ENCODE peak calls at places on chromosomes 7 and 10, in six cellular contexts. W is IMR-90, C is neuronal stem cell, P is trophoblast cell, R is H9, L is H1. M is an unnamed sample. For H3K4me1, the result is how much of the 10 kb centered on the place peaks cover.

GRCh38 chr10:75111906-75112703 is 649 bp downstream of the SAMD8 start:
- DNase-seq in C (peak), W (peak), P (peak), R (peak), L (peak), M (peak)

GRCh38 chr10:25600651-25601050 is 333.4 kb upstream of the MYO3A start:
- DNase-seq in C (no peak), R (no peak), L (no peak), W (no peak), P (no peak), M (no peak)

GRCh38 chr10:131546086-131546810 is 234.7 kb upstream of the TCERG1L start:
- DNase-seq in C (no peak), R (peak), W (no peak), L (no peak), P (no peak), M (no peak)

GRCh38 chr10:79608505-79609375 is 2.0 kb upstream of the SFTPA1 start:
- DNase-seq in R (peak), P (peak), L (peak), W (peak), C (peak), M (peak)

GRCh38 chr10:115093776-115094361 is 704 bp downstream of the ATRNL1 start:
- DNase-seq in C (peak), L (peak), R (peak), P (peak), W (no peak), M (peak)

GRCh38 chr7:50531401-50531906 is 33.8 kb downstream of the DDC start:
- DNase-seq in P (peak), C (no peak), L (no peak), W (peak), R (no peak), M (no peak)

GRCh38 chr10:118332948-118333710 is 9.0 kb downstream of the FAM204A start:
- DNase-seq in R (no peak), P (no peak), W (peak), L (no peak), C (no peak), M (peak)

GRCh38 chr10:122181055-122181732 is 89.9 kb upstream of the BTBD16 start:
- DNase-seq in L (no peak), C (no peak), R (no peak), W (peak), P (no peak), M (peak)

GRCh38 chr7:46603780-46604725 is 683.0 kb upstream of the IGFBP3 start:
- DNase-seq in L (no peak), W (peak), C (no peak), P (peak), R (no peak), M (peak)

GRCh38 chr7:94179466-94179865 is 175.3 kb upstream of the BET1 start:
- DNase-seq in R (no peak), L (no peak), C (no peak), P (no peak), W (no peak), M (no peak)

GRCh38 chr10:133346413-133346812 is 760 bp upstream of the PRAP1 start:
- DNase-seq in R (peak), L (no peak), C (no peak), W (no peak), P (no peak), M (no peak)

GRCh38 chr10:124389613-124390361 is 28.9 kb downstream of the OAT start:
- DNase-seq in W (no peak), C (no peak), R (no peak), L (no peak), P (peak), M (no peak)

GRCh38 chr10:129386415-129387257 is 80.4 kb upstream of the MGMT start:
- DNase-seq in R (no peak), P (no peak), W (no peak), L (peak), C (no peak), M (no peak)

GRCh38 chr7:37728747-37729146 is 45.2 kb downstream of the GPR141 start:
- DNase-seq in L (no peak), R (no peak), C (no peak), W (no peak), P (peak), M (no peak)

GRCh38 chr7:77402818-77403217 is 13.3 kb downstream of the GSAP start:
- DNase-seq in W (no peak), C (no peak), P (no peak), L (no peak), R (no peak), M (no peak)

GRCh38 chr7:152126741-152127140 is 101.3 kb downstream of the GALNT11 start:
- DNase-seq in P (no peak), C (no peak), W (no peak), R (no peak), L (no peak), M (no peak)

GRCh38 chr10:111578076-111578475 is 501.2 kb downstream of the ADRA2A start:
- DNase-seq in P (no peak), C (no peak), W (no peak), L (no peak), R (no peak), M (no peak)

DNA sequence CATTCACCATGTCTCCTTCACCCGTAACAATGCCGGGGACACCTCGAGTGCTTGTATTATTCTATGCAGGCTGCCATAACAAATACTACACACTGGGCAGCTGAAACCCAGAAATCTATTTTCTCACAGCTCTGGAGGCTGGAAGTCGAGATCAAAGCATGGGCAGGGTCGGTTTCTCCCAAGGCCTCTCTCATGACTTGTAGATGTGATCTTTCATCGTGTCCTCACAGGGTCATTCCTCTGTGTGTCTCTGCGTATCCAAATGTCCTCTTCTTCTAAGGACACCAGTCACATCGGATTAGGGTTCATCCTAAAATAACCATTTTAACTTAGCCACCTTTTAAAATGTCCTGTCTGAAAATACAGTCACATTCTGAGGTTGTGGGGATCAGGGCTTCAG is 303.5 kb downstream of the KLF6 start:
- DNase-seq in W (no peak), R (no peak), L (no peak), C (no peak), P (no peak), M (no peak)
- H3K4me1 ChIP-seq in W (under half), R (under half), L (under half), C (under half), P (under half), M (under half)

GRCh38 chr10:30503700-30504462 is 69.9 kb downstream of the MAP3K8 start:
- DNase-seq in C (no peak), P (no peak), L (no peak), R (no peak), W (no peak), M (no peak)

GRCh38 chr10:30502266-30503058 is 68.5 kb downstream of the MAP3K8 start:
- DNase-seq in R (no peak), W (peak), P (peak), L (no peak), C (no peak), M (peak)

GRCh38 chr10:30500534-30500933 is 66.5 kb downstream of the MAP3K8 start:
- DNase-seq in C (no peak), P (no peak), W (no peak), L (no peak), R (no peak), M (no peak)

GRCh38 chr10:30499816-30500215 is 65.8 kb downstream of the MAP3K8 start:
- DNase-seq in L (no peak), C (no peak), R (no peak), P (no peak), W (no peak), M (no peak)

DNA sequence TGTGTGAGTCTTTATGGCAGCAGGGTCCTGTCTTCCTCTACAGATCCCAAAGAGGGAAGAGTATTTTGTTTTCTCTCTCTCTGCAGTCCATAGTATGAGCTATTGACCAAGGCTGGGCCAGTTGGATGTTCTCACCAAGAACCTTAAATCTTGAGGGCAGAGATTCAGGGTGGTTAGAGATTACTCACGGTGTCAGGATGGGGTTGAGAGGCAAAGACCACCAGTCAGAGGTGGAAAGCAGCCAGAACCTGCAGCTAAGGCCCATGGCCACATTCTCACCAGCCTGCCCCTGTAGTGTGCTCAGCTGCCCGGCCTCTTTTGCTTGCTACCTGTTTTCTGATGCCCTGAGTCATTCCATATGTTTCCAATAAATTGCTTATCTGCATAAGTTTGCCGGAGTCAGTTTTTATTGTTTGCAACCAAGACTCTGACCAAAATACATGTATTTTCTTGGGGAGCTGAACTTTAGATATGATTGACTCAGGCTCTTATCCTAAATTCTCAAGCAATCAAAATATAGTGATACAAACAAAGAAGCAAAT is 67.0 kb downstream of the MAP3K8 start:
- DNase-seq in R (no peak), C (no peak), W (no peak), P (no peak), L (no peak), M (no peak)
- H3K14ac ChIP-seq in R (no peak), C (no peak), W (no peak), P (no peak), L (no peak), M (no peak)

GRCh38 chr10:102460836-102461186 is 9.5 kb upstream of the C10orf95 start:
- DNase-seq in P (no peak), C (no peak), W (no peak), R (no peak), L (no peak), M (no peak)
- H3K4me1 ChIP-seq in P (under half), C (under half), W (under half), R (under half), L (under half), M (under half)

DNA sequence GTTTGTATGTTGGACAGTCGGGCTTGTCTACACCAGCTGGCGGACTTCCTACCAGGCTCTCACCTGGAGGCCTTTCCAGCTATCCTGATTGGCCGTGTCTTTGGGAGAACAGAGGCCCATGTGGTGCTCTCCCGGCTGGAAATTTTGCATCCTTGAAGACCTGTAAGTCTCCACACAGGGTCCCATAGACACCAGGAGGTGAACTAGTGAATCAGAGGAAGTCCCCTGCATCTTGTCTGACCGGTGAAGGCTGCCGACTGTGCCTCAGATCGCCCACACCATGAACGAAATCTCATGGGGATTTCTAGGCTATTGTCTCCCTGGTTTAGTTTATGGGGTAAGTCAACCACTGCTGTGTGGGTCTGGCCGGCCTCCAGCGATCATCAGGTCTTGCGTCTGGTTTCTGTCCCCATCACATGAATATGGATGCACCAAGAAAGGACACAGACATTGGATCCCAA is 108.4 kb upstream of the LYZL2 start:
- DNase-seq in P (no peak), C (no peak), W (no peak), L (no peak), R (no peak), M (no peak)
- H3K14ac ChIP-seq in P (no peak), C (no peak), W (peak), L (no peak), R (no peak), M (peak)